ENCODE peak calls at places on chromosomes 5 and 9, in ten cellular contexts. S is breast epithelium, W is Peyer's patch, Z is suprapubic skin, R is uterus, J is stomach, E is testis, M is HepG2, O is A549, D is ovary. A is an unnamed sample. For H3K4me1, the result is how much of the 10 kb centered on the place peaks cover.

GRCh38 chr5:136559651-136560050 is 194.3 kb upstream of the TRPC7 start:
- DNase-seq in S (no peak), W (no peak), Z (no peak), R (no peak), J (no peak), E (no peak), M (no peak), O (no peak), D (no peak), A (no peak)

GRCh38 chr5:3197699-3198098 is 397.9 kb upstream of the IRX1 start:
- DNase-seq in S (no peak), W (no peak), Z (no peak), R (no peak), J (no peak), E (no peak), M (no peak), O (no peak), D (no peak), A (no peak)

GRCh38 chr9:101212661-101213060 is 172.1 kb downstream of the BAAT start:
- DNase-seq in S (no peak), W (no peak), Z (no peak), R (no peak), J (no peak), E (no peak), M (no peak), O (no peak), D (no peak), A (no peak)

GRCh38 chr9:99000480-99001395 is 57.0 kb downstream of the COL15A1 start:
- DNase-seq in S (no peak), W (peak), Z (peak), R (no peak), J (peak), E (peak), M (peak), O (peak), D (no peak), A (peak)

GRCh38 chr5:148342371-148343048 is 7.2 kb downstream of the SPINK9 start:
- DNase-seq in S (no peak), W (no peak), Z (no peak), R (no peak), J (no peak), E (no peak), M (no peak), O (no peak), D (no peak), A (no peak)

GRCh38 chr5:111603446-111603827 is 91.1 kb upstream of the STARD4 start:
- DNase-seq in S (no peak), W (no peak), Z (no peak), R (no peak), J (no peak), E (no peak), M (no peak), O (no peak), D (no peak), A (no peak)

GRCh38 chr9:19998823-19999455 is 210.1 kb upstream of the SLC24A2 start:
- DNase-seq in S (no peak), W (no peak), Z (no peak), R (no peak), J (no peak), E (no peak), M (no peak), O (no peak), D (no peak), A (no peak)

GRCh38 chr9:131704195-131704983 is 35.5 kb downstream of the RAPGEF1 start:
- DNase-seq in S (no peak), W (no peak), Z (no peak), R (no peak), J (no peak), E (no peak), M (no peak), O (no peak), D (no peak), A (no peak)

GRCh38 chr5:127967323-127967982 is 116.1 kb upstream of the SLC12A2 start:
- DNase-seq in S (no peak), W (no peak), Z (no peak), R (no peak), J (no peak), E (no peak), M (no peak), O (no peak), D (no peak), A (no peak)

GRCh38 chr9:13513710-13514444 is 234.4 kb upstream of the MPDZ start:
- DNase-seq in S (peak), W (no peak), Z (no peak), R (no peak), J (no peak), E (no peak), M (no peak), O (no peak), D (no peak), A (no peak)

GRCh38 chr5:160251406-160252155 is 22.3 kb downstream of the FABP6 start:
- DNase-seq in S (no peak), W (no peak), Z (no peak), R (no peak), J (no peak), E (no peak), M (no peak), O (no peak), D (no peak), A (peak)

GRCh38 chr9:84140535-84141101 is 160.0 kb downstream of the RMI1 start:
- DNase-seq in S (no peak), W (no peak), Z (no peak), R (no peak), J (peak), E (peak), M (no peak), O (no peak), D (peak), A (peak)

GRCh38 chr9:126860757-126861466 is 473 bp downstream of the ZBTB34 start:
- DNase-seq in S (no peak), W (peak), Z (no peak), R (no peak), J (peak), E (peak), M (no peak), O (no peak), D (peak), A (peak)

GRCh38 chr9:16515879-16516289 is 354.6 kb downstream of the BNC2 start:
- DNase-seq in S (no peak), W (no peak), Z (no peak), R (no peak), J (no peak), E (peak), M (no peak), O (peak), D (no peak), A (peak)

GRCh38 chr9:130696139-130696650 is 2.6 kb downstream of the EXOSC2 start:
- DNase-seq in S (no peak), W (no peak), Z (no peak), R (no peak), J (no peak), E (no peak), M (no peak), O (no peak), D (no peak), A (no peak)

GRCh38 chr9:5263568-5264218 is 32.5 kb downstream of the INSL4 start:
- DNase-seq in S (no peak), W (no peak), Z (no peak), R (no peak), J (no peak), E (no peak), M (peak), O (peak), D (no peak), A (no peak)

GRCh38 chr9:14654932-14655331 is 38.3 kb downstream of the ZDHHC21 start:
- DNase-seq in S (no peak), W (no peak), Z (no peak), R (no peak), J (no peak), E (no peak), M (no peak), O (peak), D (no peak), A (no peak)

GRCh38 chr9:93244510-93245436 is 60.8 kb downstream of the WNK2 start:
- DNase-seq in S (no peak), W (no peak), Z (no peak), R (no peak), J (no peak), E (no peak), M (no peak), O (no peak), D (no peak), A (no peak)

GRCh38 chr5:180334751-180335613 is 18.2 kb downstream of the GFPT2 start:
- DNase-seq in S (no peak), W (no peak), Z (no peak), R (no peak), J (no peak), E (no peak), M (no peak), O (no peak), D (no peak), A (no peak)

GRCh38 chr5:180336234-180337020 is 16.7 kb downstream of the GFPT2 start:
- DNase-seq in S (no peak), W (no peak), Z (no peak), R (no peak), J (no peak), E (no peak), M (no peak), O (no peak), D (no peak), A (no peak)

GRCh38 chr5:180334176-180334575 is 19.0 kb downstream of the GFPT2 start:
- DNase-seq in S (no peak), W (no peak), Z (no peak), R (no peak), J (no peak), E (no peak), M (no peak), O (no peak), D (no peak), A (no peak)

GRCh38 chr5:180333661-180334060 is 19.5 kb downstream of the GFPT2 start:
- DNase-seq in S (no peak), W (no peak), Z (no peak), R (no peak), J (no peak), E (no peak), M (no peak), O (peak), D (no peak), A (no peak)

DNA sequence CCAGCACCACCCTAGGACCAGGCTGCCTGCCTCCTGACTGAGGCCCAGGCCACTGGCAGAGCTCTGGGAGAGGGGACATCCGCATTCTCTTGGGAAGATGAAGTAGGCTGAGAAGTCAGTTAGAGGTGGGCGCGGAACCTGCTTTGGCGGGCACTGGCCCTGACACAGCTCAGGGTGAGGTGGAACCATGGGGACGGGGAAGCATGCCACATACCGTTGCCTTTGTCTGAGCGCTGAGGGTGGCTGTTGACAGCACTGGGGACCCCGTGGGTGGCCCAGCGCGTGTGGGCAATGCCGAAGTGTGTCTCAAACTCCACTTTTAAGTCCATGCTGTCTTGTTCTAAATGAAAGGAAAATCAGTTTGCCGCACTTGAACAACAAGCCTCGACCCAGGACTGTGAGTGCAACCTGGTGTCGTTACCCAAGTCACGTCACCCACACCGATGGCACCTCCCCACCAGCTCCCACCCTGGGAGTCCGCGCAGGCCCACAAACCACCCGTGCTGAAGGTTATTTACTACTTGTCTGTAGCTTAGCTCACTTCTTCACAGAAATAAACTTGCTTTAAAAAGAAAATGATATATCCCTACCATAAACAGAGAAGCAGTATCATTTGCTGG is 17.4 kb downstream of the GFPT2 start:
- DNase-seq in S (no peak), W (no peak), Z (no peak), R (no peak), J (no peak), E (no peak), M (no peak), O (no peak), D (no peak), A (no peak)
- H3K27ac ChIP-seq in S (no peak), W (no peak), Z (no peak), R (no peak), J (no peak), E (no peak), M (no peak), O (peak), D (no peak), A (no peak)

GRCh38 chr5:14213813-14214585 is 70.9 kb downstream of the TRIO start:
- DNase-seq in S (no peak), W (no peak), Z (no peak), R (no peak), J (no peak), E (no peak), M (peak), O (no peak), D (no peak), A (no peak)

GRCh38 chr5:14212838-14213237 is 69.7 kb downstream of the TRIO start:
- DNase-seq in S (no peak), W (no peak), Z (no peak), R (no peak), J (no peak), E (no peak), M (peak), O (peak), D (no peak), A (no peak)

GRCh38 chr5:14211818-14212799 is 69.0 kb downstream of the TRIO start:
- DNase-seq in S (no peak), W (peak), Z (no peak), R (no peak), J (no peak), E (no peak), M (no peak), O (no peak), D (no peak), A (no peak)

GRCh38 chr5:14210729-14211128 is 67.6 kb downstream of the TRIO start:
- DNase-seq in S (no peak), W (no peak), Z (no peak), R (no peak), J (no peak), E (no peak), M (no peak), O (no peak), D (no peak), A (no peak)

GRCh38 chr5:14213253-14213652 is 70.1 kb downstream of the TRIO start:
- DNase-seq in S (no peak), W (no peak), Z (no peak), R (no peak), J (no peak), E (no peak), M (no peak), O (no peak), D (no peak), A (no peak)
- H3K4me1 ChIP-seq in S (under half), W (under half), Z (under half), R (under half), J (under half), E (under half), M (half or more), O (half or more), D (under half), A (under half)

DNA sequence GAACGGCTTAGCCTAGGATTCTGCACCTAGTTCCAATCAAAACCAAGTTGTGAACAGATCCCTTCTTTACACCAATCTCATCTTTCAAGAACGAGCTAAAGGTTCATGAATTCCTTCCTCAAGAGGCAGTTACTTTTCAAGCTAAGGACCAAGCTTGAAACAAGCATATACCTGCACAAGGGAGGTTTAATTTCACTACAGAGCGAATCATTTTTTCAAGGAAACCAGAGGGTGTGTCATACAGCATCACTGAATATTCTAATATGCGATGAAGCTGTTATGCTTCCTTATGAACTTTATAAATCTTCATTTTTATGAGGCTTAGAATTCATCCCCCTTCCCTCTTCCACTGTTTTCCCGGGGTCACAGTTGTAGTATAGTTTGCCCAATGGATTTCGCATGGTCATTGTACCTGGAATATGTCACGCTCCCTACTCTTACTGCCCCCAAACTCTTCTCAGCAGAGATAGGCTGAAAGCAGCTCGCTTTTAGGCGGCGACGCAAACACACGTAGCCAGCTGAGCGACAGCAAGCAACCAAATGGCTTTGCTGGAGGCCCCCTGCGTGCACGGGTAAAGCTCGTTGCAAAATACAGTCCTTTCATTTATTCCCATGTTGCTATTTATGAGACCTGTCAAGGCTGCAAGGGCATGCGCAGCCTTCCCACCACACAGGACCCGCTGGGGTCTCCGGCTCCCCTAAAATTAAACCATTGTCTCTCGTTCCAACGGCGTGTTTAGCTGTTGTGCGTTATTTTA is 832 bp downstream of the LMBRD2 start:
- DNase-seq in S (no peak), W (no peak), Z (no peak), R (no peak), J (peak), E (peak), M (peak), O (peak), D (no peak), A (peak)
- TF ChIP-seq POLR2A in S (no peak), W (no peak), Z (no peak), R (no peak), J (no peak), E (no peak), M (peak), O (no peak), D (no peak), A (no peak)

GRCh38 chr9:110880123-110880522 is 158.1 kb downstream of the LPAR1 start:
- DNase-seq in S (no peak), W (no peak), Z (no peak), R (no peak), J (no peak), E (no peak), M (no peak), O (no peak), D (no peak), A (no peak)
- H3K27ac ChIP-seq in S (peak), W (no peak), Z (no peak), R (no peak), J (no peak), E (no peak), M (no peak), O (no peak), D (no peak), A (peak)

GRCh38 chr5:80143491-80143890 is 108.3 kb downstream of the THBS4 start:
- DNase-seq in S (no peak), W (peak), Z (no peak), R (no peak), J (no peak), E (no peak), M (no peak), O (no peak), D (no peak), A (no peak)
- H3K4me1 ChIP-seq in S (under half), W (under half), Z (under half), R (under half), J (under half), E (under half), M (under half), O (under half), D (under half), A (under half)

GRCh38 chr5:139513852-139514485 is 31.4 kb upstream of the STING1 start:
- DNase-seq in S (no peak), W (no peak), Z (no peak), R (no peak), J (no peak), E (no peak), M (no peak), O (no peak), D (no peak), A (no peak)

GRCh38 chr5:139523635-139524445 is 37.3 kb upstream of the UBE2D2 start:
- DNase-seq in S (no peak), W (no peak), Z (no peak), R (no peak), J (no peak), E (no peak), M (no peak), O (no peak), D (no peak), A (no peak)

GRCh38 chr5:139514486-139514856 is 31.9 kb upstream of the STING1 start:
- DNase-seq in S (no peak), W (no peak), Z (no peak), R (no peak), J (no peak), E (no peak), M (no peak), O (no peak), D (no peak), A (no peak)

DNA sequence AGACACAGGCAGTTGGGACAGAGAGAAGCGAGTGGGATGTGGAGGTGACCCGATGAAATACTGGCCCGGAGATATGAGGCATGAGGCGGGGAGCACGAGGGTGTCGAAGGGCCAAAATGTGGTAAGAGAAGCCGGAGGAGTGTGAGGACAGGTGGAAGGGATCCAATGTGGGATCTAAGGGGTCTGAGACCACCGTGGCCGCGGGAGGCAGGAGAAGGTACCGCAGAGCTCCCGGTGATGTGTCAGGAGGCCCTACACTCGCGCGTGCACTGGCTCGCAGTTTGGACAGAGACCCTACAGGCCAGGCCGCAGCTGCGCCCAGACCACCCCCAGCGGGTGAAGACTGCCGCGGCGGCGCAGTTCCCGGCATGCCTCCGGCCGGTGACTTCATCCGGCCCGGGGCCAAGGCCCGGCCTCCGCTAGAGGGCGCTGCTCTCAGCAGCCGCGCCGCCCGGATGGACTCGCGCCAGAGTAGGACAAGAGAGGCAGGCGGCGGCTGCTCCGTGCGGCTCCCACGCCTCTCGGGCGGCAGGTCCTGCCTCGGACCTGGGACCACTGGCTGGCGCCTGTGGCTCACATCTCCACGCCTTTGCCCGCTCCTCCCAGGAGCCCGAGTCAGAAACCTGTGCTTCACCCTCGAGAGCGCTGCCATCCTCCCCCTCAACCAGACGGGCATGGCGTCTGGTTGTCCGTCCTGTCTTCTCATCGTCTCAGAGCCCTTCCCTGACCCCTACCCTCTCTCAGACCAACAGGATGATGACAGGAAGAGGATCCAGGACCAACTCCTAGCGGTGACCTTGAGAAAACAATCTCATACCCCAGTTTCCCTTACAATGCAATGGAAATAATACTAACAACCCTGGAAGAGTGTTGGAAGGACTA is 35.4 kb upstream of the STING1 start:
- DNase-seq in S (peak), W (peak), Z (peak), R (peak), J (peak), E (peak), M (peak), O (peak), D (peak), A (peak)
- TF ChIP-seq POLR2A in S (peak), W (peak), Z (peak), R (peak), J (no peak), E (no peak), M (peak), O (peak), D (peak), A (peak)

GRCh38 chr9:108775901-108776306 is 79.9 kb downstream of the ACTL7B start:
- DNase-seq in S (no peak), W (no peak), Z (no peak), R (no peak), J (no peak), E (no peak), M (peak), O (no peak), D (no peak), A (no peak)
- H3K27ac ChIP-seq in S (no peak), W (no peak), Z (no peak), R (no peak), J (no peak), E (no peak), M (peak), O (no peak), D (no peak), A (no peak)

GRCh38 chr9:134585021-134585561 is 56.5 kb upstream of the COL5A1 start:
- DNase-seq in S (peak), W (no peak), Z (peak), R (no peak), J (no peak), E (no peak), M (no peak), O (no peak), D (no peak), A (no peak)
- H3K4me1 ChIP-seq in S (under half), W (under half), Z (under half), R (under half), J (under half), E (under half), M (under half), O (under half), D (under half), A (under half)

A was measured in thyroid gland.